ENCODE peak calls at places on chromosomes 12 and 14, in nine cellular contexts. One of them, this sample, is unnamed.
A peak's percentile ranks its signal among the peaks of the same experiment; 100 is the strongest.

GRCh38 chr14:61616524-61617185 is 78.7 kb upstream of the HIF1A start:
- DNase-seq in Right ventricle myocardium inferior: no peak
- DNase-seq in GM20000: no peak
- DNase-seq in caudate nucleus: no peak
- DNase-seq in cardiac muscle cell: no peak
- DNase-seq in WTC11: no peak
- DNase-seq in KBM-7: no peak
- DNase-seq in MV-4-11: no peak
- DNase-seq in CD8-positive, alpha-beta T cell: no peak
- DNase-seq in this sample: no peak

GRCh38 chr12:53539526-53539925 is 32.2 kb upstream of the NPFF start:
- DNase-seq in Right ventricle myocardium inferior: no peak
- DNase-seq in GM20000: no peak
- DNase-seq in caudate nucleus: no peak
- DNase-seq in cardiac muscle cell: no peak
- DNase-seq in WTC11: no peak
- DNase-seq in KBM-7: no peak
- DNase-seq in MV-4-11: no peak
- DNase-seq in CD8-positive, alpha-beta T cell: no peak
- DNase-seq in this sample: no peak

GRCh38 chr14:28744126-28744525 is 22.5 kb upstream of the FOXG1 start:
- DNase-seq in Right ventricle myocardium inferior: no peak
- DNase-seq in GM20000: no peak
- DNase-seq in caudate nucleus: no peak
- DNase-seq in cardiac muscle cell: no peak
- DNase-seq in WTC11: no peak
- DNase-seq in KBM-7: no peak
- DNase-seq in MV-4-11: no peak
- DNase-seq in CD8-positive, alpha-beta T cell: no peak
- DNase-seq in this sample: no peak

GRCh38 chr12:56243731-56244181 is 13.9 kb downstream of the SLC39A5 start:
- DNase-seq in Right ventricle myocardium inferior: no peak
- DNase-seq in GM20000: no peak
- DNase-seq in caudate nucleus: no peak
- DNase-seq in cardiac muscle cell: peak; percentile 43
- DNase-seq in WTC11: no peak
- DNase-seq in KBM-7: no peak
- DNase-seq in MV-4-11: no peak
- DNase-seq in CD8-positive, alpha-beta T cell: no peak
- DNase-seq in this sample: no peak

GRCh38 chr12:95909871-95910270 is 32.5 kb downstream of the CCDC38 start:
- DNase-seq in Right ventricle myocardium inferior: no peak
- DNase-seq in GM20000: no peak
- DNase-seq in caudate nucleus: no peak
- DNase-seq in cardiac muscle cell: no peak
- DNase-seq in WTC11: no peak
- DNase-seq in KBM-7: no peak
- DNase-seq in MV-4-11: no peak
- DNase-seq in CD8-positive, alpha-beta T cell: no peak
- DNase-seq in this sample: no peak

GRCh38 chr12:109998241-109998903 is 858 bp upstream of the ANKRD13A start:
- DNase-seq in Right ventricle myocardium inferior: no peak
- DNase-seq in GM20000: no peak
- DNase-seq in caudate nucleus: no peak
- DNase-seq in cardiac muscle cell: no peak
- DNase-seq in WTC11: no peak
- DNase-seq in KBM-7: no peak
- DNase-seq in MV-4-11: no peak
- DNase-seq in CD8-positive, alpha-beta T cell: no peak
- DNase-seq in this sample: no peak

GRCh38 chr14:61535032-61535431 is 160.3 kb upstream of the HIF1A start:
- DNase-seq in Right ventricle myocardium inferior: no peak
- DNase-seq in GM20000: no peak
- DNase-seq in caudate nucleus: no peak
- DNase-seq in cardiac muscle cell: no peak
- DNase-seq in WTC11: no peak
- DNase-seq in KBM-7: no peak
- DNase-seq in MV-4-11: no peak
- DNase-seq in CD8-positive, alpha-beta T cell: no peak
- DNase-seq in this sample: no peak

GRCh38 chr14:49980027-49980426 is 87.1 kb downstream of the ARF6 start:
- DNase-seq in Right ventricle myocardium inferior: no peak
- DNase-seq in GM20000: no peak
- DNase-seq in caudate nucleus: no peak
- DNase-seq in cardiac muscle cell: no peak
- DNase-seq in WTC11: no peak
- DNase-seq in KBM-7: no peak
- DNase-seq in MV-4-11: no peak
- DNase-seq in CD8-positive, alpha-beta T cell: no peak
- DNase-seq in this sample: no peak

GRCh38 chr12:48862691-48863090 is 3.0 kb downstream of the RND1 start:
- DNase-seq in Right ventricle myocardium inferior: no peak
- DNase-seq in GM20000: no peak
- DNase-seq in caudate nucleus: no peak
- DNase-seq in cardiac muscle cell: no peak
- DNase-seq in WTC11: no peak
- DNase-seq in KBM-7: no peak
- DNase-seq in MV-4-11: no peak
- DNase-seq in CD8-positive, alpha-beta T cell: no peak
- DNase-seq in this sample: no peak

GRCh38 chr12:113373966-113374365 is 15.6 kb downstream of the PLBD2 start:
- DNase-seq in Right ventricle myocardium inferior: no peak
- DNase-seq in GM20000: no peak
- DNase-seq in caudate nucleus: no peak
- DNase-seq in cardiac muscle cell: no peak
- DNase-seq in WTC11: no peak
- DNase-seq in KBM-7: no peak
- DNase-seq in MV-4-11: no peak
- DNase-seq in CD8-positive, alpha-beta T cell: no peak
- DNase-seq in this sample: no peak

GRCh38 chr12:118098911-118099671 is 4.7 kb downstream of the VSIG10 start:
- DNase-seq in Right ventricle myocardium inferior: no peak
- DNase-seq in GM20000: no peak
- DNase-seq in caudate nucleus: no peak
- DNase-seq in cardiac muscle cell: no peak
- DNase-seq in WTC11: no peak
- DNase-seq in KBM-7: no peak
- DNase-seq in MV-4-11: no peak
- DNase-seq in CD8-positive, alpha-beta T cell: no peak
- DNase-seq in this sample: no peak

GRCh38 chr12:98238513-98238912 is 276.9 kb upstream of the TMPO start:
- DNase-seq in Right ventricle myocardium inferior: no peak
- DNase-seq in GM20000: no peak
- DNase-seq in caudate nucleus: no peak
- DNase-seq in cardiac muscle cell: no peak
- DNase-seq in WTC11: no peak
- DNase-seq in KBM-7: no peak
- DNase-seq in MV-4-11: peak; percentile 41
- DNase-seq in CD8-positive, alpha-beta T cell: no peak
- DNase-seq in this sample: no peak

GRCh38 chr14:90644882-90645281 is 171.3 kb downstream of the TTC7B start:
- DNase-seq in Right ventricle myocardium inferior: no peak
- DNase-seq in GM20000: no peak
- DNase-seq in caudate nucleus: no peak
- DNase-seq in cardiac muscle cell: no peak
- DNase-seq in WTC11: no peak
- DNase-seq in KBM-7: peak; percentile 48
- DNase-seq in MV-4-11: peak; percentile 91
- DNase-seq in CD8-positive, alpha-beta T cell: no peak
- DNase-seq in this sample: no peak

GRCh38 chr14:71725802-71726638 is 206.2 kb upstream of the RGS6 start:
- DNase-seq in Right ventricle myocardium inferior: no peak
- DNase-seq in GM20000: no peak
- DNase-seq in caudate nucleus: no peak
- DNase-seq in cardiac muscle cell: no peak
- DNase-seq in WTC11: no peak
- DNase-seq in KBM-7: no peak
- DNase-seq in MV-4-11: peak; percentile 83
- DNase-seq in CD8-positive, alpha-beta T cell: no peak
- DNase-seq in this sample: no peak

GRCh38 chr12:8947737-8948136 is 1.7 kb downstream of the M6PR start:
- DNase-seq in Right ventricle myocardium inferior: no peak
- DNase-seq in GM20000: peak; percentile 9
- DNase-seq in caudate nucleus: no peak
- DNase-seq in cardiac muscle cell: no peak
- DNase-seq in WTC11: no peak
- DNase-seq in KBM-7: peak; percentile 66
- DNase-seq in MV-4-11: peak; percentile 64
- DNase-seq in CD8-positive, alpha-beta T cell: no peak
- DNase-seq in this sample: no peak

This sample was measured in frontal cortex.